ENCODE peak calls at places on chromosomes 1 and 21, in seven cellular contexts. One of them, this sample, is unnamed.

GRCh38 chr1:60908159-60908558 is 174.2 kb upstream of the NFIA start:
- DNase-seq in Peyer's patch: no peak
- DNase-seq in GM23248: no peak
- DNase-seq in MM.1S: no peak
- DNase-seq in aorta: no peak
- DNase-seq in lung: no peak
- DNase-seq in right lobe of liver: no peak
- DNase-seq in this sample: no peak

GRCh38 chr1:175702079-175702795 is 41.2 kb downstream of the TNR start:
- DNase-seq in Peyer's patch: no peak
- DNase-seq in lung: no peak
- DNase-seq in GM23248: no peak
- DNase-seq in aorta: no peak
- DNase-seq in MM.1S: no peak
- DNase-seq in right lobe of liver: no peak
- DNase-seq in this sample: no peak

GRCh38 chr1:15341634-15342375 is 67.9 kb upstream of the EFHD2 start:
- DNase-seq in right lobe of liver: no peak
- DNase-seq in MM.1S: no peak
- DNase-seq in lung: no peak
- DNase-seq in GM23248: peak; percentile 77
- DNase-seq in aorta: peak; percentile 19
- DNase-seq in Peyer's patch: no peak
- DNase-seq in this sample: no peak

GRCh38 chr1:198123146-198123545 is 33.7 kb upstream of the NEK7 start:
- DNase-seq in GM23248: peak; percentile 69
- DNase-seq in lung: no peak
- DNase-seq in right lobe of liver: no peak
- DNase-seq in Peyer's patch: no peak
- DNase-seq in aorta: no peak
- DNase-seq in MM.1S: no peak
- DNase-seq in this sample: no peak

GRCh38 chr1:79188371-79188770 is 181.8 kb upstream of the ADGRL4 start:
- DNase-seq in MM.1S: no peak
- DNase-seq in aorta: no peak
- DNase-seq in lung: no peak
- DNase-seq in right lobe of liver: no peak
- DNase-seq in GM23248: peak; percentile 38
- DNase-seq in Peyer's patch: no peak
- DNase-seq in this sample: no peak

GRCh38 chr1:2240251-2241156 is 12.4 kb downstream of the SKI start:
- DNase-seq in right lobe of liver: peak; percentile 92
- DNase-seq in aorta: peak; percentile 93
- DNase-seq in Peyer's patch: peak; percentile 79
- DNase-seq in lung: peak; percentile 90
- DNase-seq in MM.1S: no peak
- DNase-seq in GM23248: peak; percentile 66
- DNase-seq in this sample: no peak

GRCh38 chr1:27503961-27504587 is 14.1 kb upstream of the WASF2 start:
- DNase-seq in MM.1S: no peak
- DNase-seq in GM23248: peak; percentile 65
- DNase-seq in right lobe of liver: peak; percentile 30
- DNase-seq in aorta: no peak
- DNase-seq in lung: no peak
- DNase-seq in Peyer's patch: no peak
- DNase-seq in this sample: no peak

GRCh38 chr1:15283500-15283899 is 36.5 kb downstream of the FHAD1 start:
- DNase-seq in right lobe of liver: no peak
- DNase-seq in MM.1S: no peak
- DNase-seq in lung: no peak
- DNase-seq in Peyer's patch: no peak
- DNase-seq in aorta: no peak
- DNase-seq in GM23248: peak; percentile 71
- DNase-seq in this sample: no peak

GRCh38 chr1:21544095-21544494 is 34.9 kb downstream of the ALPL start:
- DNase-seq in right lobe of liver: peak; percentile 79
- DNase-seq in Peyer's patch: no peak
- DNase-seq in GM23248: no peak
- DNase-seq in lung: no peak
- DNase-seq in MM.1S: no peak
- DNase-seq in aorta: no peak
- DNase-seq in this sample: no peak

GRCh38 chr21:26920055-26920454 is 46.8 kb downstream of the ADAMTS5 start:
- DNase-seq in right lobe of liver: no peak
- DNase-seq in aorta: no peak
- DNase-seq in GM23248: peak; percentile 67
- DNase-seq in MM.1S: no peak
- DNase-seq in lung: no peak
- DNase-seq in Peyer's patch: no peak
- DNase-seq in this sample: no peak

GRCh38 chr1:47792786-47793185 is 204.4 kb downstream of the TRABD2B start:
- DNase-seq in GM23248: no peak
- DNase-seq in MM.1S: no peak
- DNase-seq in aorta: no peak
- DNase-seq in Peyer's patch: no peak
- DNase-seq in lung: no peak
- DNase-seq in right lobe of liver: no peak
- DNase-seq in this sample: no peak

GRCh38 chr1:100719490-100719889 is at the start of gene VCAM1:
- DNase-seq in lung: no peak
- DNase-seq in aorta: no peak
- DNase-seq in GM23248: no peak
- DNase-seq in MM.1S: no peak
- DNase-seq in right lobe of liver: no peak
- DNase-seq in Peyer's patch: no peak
- DNase-seq in this sample: no peak

GRCh38 chr1:114997510-114997909 is 32.1 kb upstream of the TSHB start:
- DNase-seq in MM.1S: no peak
- DNase-seq in GM23248: no peak
- DNase-seq in right lobe of liver: no peak
- DNase-seq in lung: no peak
- DNase-seq in aorta: no peak
- DNase-seq in Peyer's patch: no peak
- DNase-seq in this sample: no peak

GRCh38 chr1:23423415-23424170 is 955 bp downstream of the TCEA3 start:
- DNase-seq in right lobe of liver: peak; percentile 95
- DNase-seq in aorta: no peak
- DNase-seq in GM23248: peak; percentile 37
- DNase-seq in Peyer's patch: peak; percentile 88
- DNase-seq in lung: peak; percentile 52
- DNase-seq in MM.1S: no peak
- DNase-seq in this sample: peak; percentile 1

GRCh38 chr1:65799601-65800000 is 6.9 kb downstream of the PDE4B start:
- DNase-seq in MM.1S: no peak
- DNase-seq in Peyer's patch: no peak
- DNase-seq in lung: no peak
- DNase-seq in aorta: no peak
- DNase-seq in right lobe of liver: no peak
- DNase-seq in GM23248: no peak
- DNase-seq in this sample: no peak

GRCh38 chr1:60281360-60281932 is 207.9 kb upstream of the C1orf87 start:
- DNase-seq in lung: peak; percentile 56
- DNase-seq in MM.1S: peak; percentile 55
- DNase-seq in GM23248: peak; percentile 82
- DNase-seq in Peyer's patch: no peak
- DNase-seq in right lobe of liver: peak; percentile 70
- DNase-seq in aorta: peak; percentile 75
- DNase-seq in this sample: peak; percentile 13

GRCh38 chr1:229013981-229014380 is 256.9 kb upstream of the RAB4A start:
- DNase-seq in MM.1S: no peak
- DNase-seq in aorta: no peak
- DNase-seq in right lobe of liver: no peak
- DNase-seq in lung: no peak
- DNase-seq in Peyer's patch: no peak
- DNase-seq in GM23248: no peak
- DNase-seq in this sample: no peak

GRCh38 chr1:12208271-12208670 is 21.6 kb upstream of the VPS13D start:
- DNase-seq in aorta: no peak
- DNase-seq in MM.1S: no peak
- DNase-seq in lung: no peak
- DNase-seq in GM23248: no peak
- DNase-seq in Peyer's patch: no peak
- DNase-seq in right lobe of liver: no peak
- DNase-seq in this sample: no peak

GRCh38 chr1:2251786-2252185 is 23.7 kb downstream of the SKI start:
- DNase-seq in aorta: no peak
- DNase-seq in Peyer's patch: peak; percentile 56
- DNase-seq in right lobe of liver: peak; percentile 87
- DNase-seq in GM23248: no peak
- DNase-seq in MM.1S: no peak
- DNase-seq in lung: no peak
- DNase-seq in this sample: no peak

GRCh38 chr1:66546045-66546810 is 12.3 kb downstream of the SGIP1 start:
- DNase-seq in MM.1S: no peak
- DNase-seq in GM23248: no peak
- DNase-seq in aorta: no peak
- DNase-seq in right lobe of liver: no peak
- DNase-seq in Peyer's patch: no peak
- DNase-seq in lung: no peak
- DNase-seq in this sample: no peak

GRCh38 chr1:212980123-212980800 is 29.9 kb downstream of the VASH2 start:
- DNase-seq in lung: no peak
- DNase-seq in aorta: no peak
- DNase-seq in Peyer's patch: no peak
- DNase-seq in GM23248: peak; percentile 48
- DNase-seq in right lobe of liver: no peak
- DNase-seq in MM.1S: no peak
- DNase-seq in this sample: no peak

GRCh38 chr21:44568667-44569556 is 4.6 kb upstream of the KRTAP10-4 start:
- DNase-seq in right lobe of liver: no peak
- DNase-seq in GM23248: no peak
- DNase-seq in Peyer's patch: no peak
- DNase-seq in MM.1S: no peak
- DNase-seq in lung: no peak
- DNase-seq in aorta: no peak
- DNase-seq in this sample: no peak

GRCh38 chr1:53550201-53550741 is 91.1 kb downstream of the DMRTB1 start:
- DNase-seq in GM23248: peak; percentile 69
- DNase-seq in right lobe of liver: peak; percentile 37
- DNase-seq in Peyer's patch: no peak
- DNase-seq in aorta: peak; percentile 69
- DNase-seq in lung: no peak
- DNase-seq in MM.1S: no peak
- DNase-seq in this sample: no peak

GRCh38 chr21:38346286-38346685 is 89.5 kb downstream of the KCNJ15 start:
- DNase-seq in lung: no peak
- DNase-seq in GM23248: no peak
- DNase-seq in right lobe of liver: no peak
- DNase-seq in MM.1S: no peak
- DNase-seq in Peyer's patch: no peak
- DNase-seq in aorta: no peak
- DNase-seq in this sample: no peak

GRCh38 chr1:247043406-247043805 is 35.2 kb downstream of the ZNF670 start:
- DNase-seq in MM.1S: no peak
- DNase-seq in GM23248: no peak
- DNase-seq in right lobe of liver: no peak
- DNase-seq in lung: no peak
- DNase-seq in Peyer's patch: no peak
- DNase-seq in aorta: no peak
- DNase-seq in this sample: no peak

DNA sequence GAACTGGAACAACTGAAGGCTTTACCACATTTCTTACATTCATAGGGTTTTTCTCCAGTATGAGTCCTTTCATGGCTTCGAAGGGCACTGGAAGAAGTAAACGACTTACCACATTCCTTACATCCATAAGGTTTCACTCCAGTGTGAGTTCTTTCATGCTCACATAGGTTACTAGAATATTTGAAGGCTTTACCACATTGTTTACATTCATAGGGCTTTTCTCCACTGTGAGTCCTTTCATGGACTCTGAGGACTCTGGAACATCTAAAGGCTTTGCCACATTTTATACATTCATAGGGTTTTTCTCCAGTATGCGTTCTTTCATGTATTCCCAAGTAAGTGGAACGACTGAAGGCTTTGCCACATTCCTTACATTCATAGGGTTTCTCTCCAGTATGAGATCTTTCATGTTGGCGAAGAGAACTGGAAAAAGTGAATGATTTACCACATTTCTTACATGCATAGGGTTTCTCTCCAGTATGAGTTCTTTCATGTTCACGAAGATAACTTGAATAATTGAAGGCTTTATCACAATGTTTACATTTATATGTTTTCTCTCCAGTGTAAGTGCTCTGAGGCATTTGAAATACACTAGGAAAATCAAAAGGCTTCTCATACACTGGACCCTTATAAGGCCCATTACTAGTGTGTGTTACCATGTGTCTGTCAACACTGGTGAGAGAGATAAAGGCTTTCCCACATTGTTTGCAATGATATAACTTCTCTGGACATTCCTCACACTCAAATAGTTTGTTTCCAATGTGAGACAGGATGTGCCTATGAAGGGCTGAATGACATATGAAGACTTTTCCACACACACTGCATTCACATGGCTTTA is 29.8 kb upstream of the ZNF695 start:
- DNase-seq in MM.1S: no peak
- DNase-seq in lung: no peak
- DNase-seq in GM23248: no peak
- DNase-seq in right lobe of liver: no peak
- DNase-seq in Peyer's patch: no peak
- DNase-seq in aorta: no peak
- DNase-seq in this sample: no peak
- H3K9me3 ChIP-seq in MM.1S: no peaks in the 10 kb centered on the region
- H3K9me3 ChIP-seq in lung: peaks cover 25% of the 10 kb centered on the region
- H3K9me3 ChIP-seq in GM23248: peaks cover 3% of the 10 kb centered on the region
- H3K9me3 ChIP-seq in right lobe of liver: peaks cover 14% of the 10 kb centered on the region
- H3K9me3 ChIP-seq in Peyer's patch: no peaks in the 10 kb centered on the region
- H3K9me3 ChIP-seq in aorta: peaks cover 12% of the 10 kb centered on the region
- H3K9me3 ChIP-seq in this sample: peaks cover 96% of the 10 kb centered on the region

DNA sequence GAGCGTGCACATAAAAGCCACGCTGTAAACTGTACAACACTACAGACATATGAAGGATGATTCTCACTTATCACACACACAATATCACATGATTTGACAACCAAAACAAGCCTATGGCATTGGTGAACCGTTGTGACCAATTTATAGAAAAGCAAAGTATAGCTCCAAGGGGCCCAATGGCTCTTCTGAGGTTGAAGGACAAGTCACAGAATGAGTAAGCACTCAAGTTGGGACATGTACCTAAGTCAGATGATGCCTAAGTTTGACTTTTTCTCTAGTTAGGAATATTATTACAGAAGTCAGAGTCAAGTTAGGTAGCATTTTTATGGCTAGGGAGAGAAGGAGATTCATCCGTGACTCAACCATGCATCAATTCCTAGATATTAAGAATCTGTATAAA is 45.7 kb downstream of the PLPP3 start:
- DNase-seq in GM23248: no peak
- DNase-seq in MM.1S: no peak
- DNase-seq in right lobe of liver: no peak
- DNase-seq in Peyer's patch: no peak
- DNase-seq in lung: no peak
- DNase-seq in aorta: no peak
- DNase-seq in this sample: no peak
- H3K4me1 ChIP-seq in GM23248: no peaks in the 10 kb centered on the region
- H3K4me1 ChIP-seq in MM.1S: peaks cover under 1% of the 10 kb centered on the region
- H3K4me1 ChIP-seq in right lobe of liver: peaks cover 43% of the 10 kb centered on the region
- H3K4me1 ChIP-seq in Peyer's patch: peaks cover 20% of the 10 kb centered on the region
- H3K4me1 ChIP-seq in lung: peaks cover 9% of the 10 kb centered on the region
- H3K4me1 ChIP-seq in aorta: peaks cover 9% of the 10 kb centered on the region
- H3K4me1 ChIP-seq in this sample: no peaks in the 10 kb centered on the region

GRCh38 chr1:201443747-201444146 is 22.2 kb upstream of the TNNI1 start:
- DNase-seq in right lobe of liver: peak; percentile 26
- DNase-seq in Peyer's patch: no peak
- DNase-seq in aorta: peak; percentile 59
- DNase-seq in MM.1S: no peak
- DNase-seq in GM23248: no peak
- DNase-seq in lung: no peak
- DNase-seq in this sample: no peak
- H3K9me3 ChIP-seq in right lobe of liver: no peaks in the 10 kb centered on the region
- H3K9me3 ChIP-seq in Peyer's patch: no peaks in the 10 kb centered on the region
- H3K9me3 ChIP-seq in aorta: no peaks in the 10 kb centered on the region
- H3K9me3 ChIP-seq in MM.1S: no peaks in the 10 kb centered on the region
- H3K9me3 ChIP-seq in GM23248: no peaks in the 10 kb centered on the region
- H3K9me3 ChIP-seq in lung: peaks cover 6% of the 10 kb centered on the region
- H3K9me3 ChIP-seq in this sample: no peaks in the 10 kb centered on the region

GRCh38 chr21:42068592-42068991 is 2.5 kb upstream of the UMODL1 start:
- DNase-seq in aorta: peak; percentile 49
- DNase-seq in lung: no peak
- DNase-seq in GM23248: no peak
- DNase-seq in Peyer's patch: no peak
- DNase-seq in right lobe of liver: no peak
- DNase-seq in MM.1S: no peak
- DNase-seq in this sample: no peak
- H3K4me1 ChIP-seq in aorta: no peaks in the 10 kb centered on the region
- H3K4me1 ChIP-seq in lung: no peaks in the 10 kb centered on the region
- H3K4me1 ChIP-seq in GM23248: no peaks in the 10 kb centered on the region
- H3K4me1 ChIP-seq in Peyer's patch: peaks cover 12% of the 10 kb centered on the region
- H3K4me1 ChIP-seq in right lobe of liver: peaks cover under 1% of the 10 kb centered on the region
- H3K4me1 ChIP-seq in MM.1S: peaks cover 22% of the 10 kb centered on the region
- H3K4me1 ChIP-seq in this sample: peaks cover 18% of the 10 kb centered on the region